ENCODE peak calls at places on chromosomes 1 and 21, in ten cellular contexts. One of them, this sample, is unnamed.

GRCh38 chr1:198901280-198901679 is 262.4 kb downstream of the PTPRC start:
- DNase-seq in heart left ventricle: no peak
- DNase-seq in NCI-H187 treated with DMSO at 0.1 percent for 48 hours: no peak
- DNase-seq in stimulated activated CD4-positive, alpha-beta T cell treated with anti-CD3 and anti-CD28 coated beads, Interleukin-15, amount 100 ng/mL, for 48 hours: no peak
- DNase-seq in sciatic nerve: no peak
- DNase-seq in mucosa of gallbladder: no peak
- DNase-seq in foreskin fibroblast: no peak
- DNase-seq in substantia nigra: no peak
- DNase-seq in activated gamma-delta T cell: no peak
- DNase-seq in ovary: no peak
- DNase-seq in this sample: no peak

GRCh38 chr1:2053217-2053616 is 3.0 kb downstream of the PRKCZ start:
- DNase-seq in heart left ventricle: no peak
- DNase-seq in NCI-H187 treated with DMSO at 0.1 percent for 48 hours: no peak
- DNase-seq in stimulated activated CD4-positive, alpha-beta T cell treated with anti-CD3 and anti-CD28 coated beads, Interleukin-15, amount 100 ng/mL, for 48 hours: no peak
- DNase-seq in sciatic nerve: no peak
- DNase-seq in mucosa of gallbladder: no peak
- DNase-seq in foreskin fibroblast: no peak
- DNase-seq in substantia nigra: no peak
- DNase-seq in activated gamma-delta T cell: no peak
- DNase-seq in ovary: no peak
- DNase-seq in this sample: no peak

GRCh38 chr1:155176544-155177071 is 3.0 kb downstream of the TRIM46 start:
- DNase-seq in heart left ventricle: peak
- DNase-seq in NCI-H187 treated with DMSO at 0.1 percent for 48 hours: peak
- DNase-seq in stimulated activated CD4-positive, alpha-beta T cell treated with anti-CD3 and anti-CD28 coated beads, Interleukin-15, amount 100 ng/mL, for 48 hours: peak
- DNase-seq in sciatic nerve: peak
- DNase-seq in mucosa of gallbladder: peak
- DNase-seq in foreskin fibroblast: peak
- DNase-seq in substantia nigra: peak
- DNase-seq in activated gamma-delta T cell: no peak
- DNase-seq in ovary: peak
- DNase-seq in this sample: peak

GRCh38 chr1:55375617-55376258 is 160.6 kb upstream of the USP24 start:
- DNase-seq in heart left ventricle: no peak
- DNase-seq in NCI-H187 treated with DMSO at 0.1 percent for 48 hours: no peak
- DNase-seq in stimulated activated CD4-positive, alpha-beta T cell treated with anti-CD3 and anti-CD28 coated beads, Interleukin-15, amount 100 ng/mL, for 48 hours: peak
- DNase-seq in sciatic nerve: no peak
- DNase-seq in mucosa of gallbladder: peak
- DNase-seq in foreskin fibroblast: peak
- DNase-seq in substantia nigra: peak
- DNase-seq in activated gamma-delta T cell: no peak
- DNase-seq in ovary: peak
- DNase-seq in this sample: peak

GRCh38 chr1:192147221-192147620 is 11.0 kb upstream of the RGS18 start:
- DNase-seq in heart left ventricle: no peak
- DNase-seq in NCI-H187 treated with DMSO at 0.1 percent for 48 hours: no peak
- DNase-seq in stimulated activated CD4-positive, alpha-beta T cell treated with anti-CD3 and anti-CD28 coated beads, Interleukin-15, amount 100 ng/mL, for 48 hours: no peak
- DNase-seq in sciatic nerve: no peak
- DNase-seq in mucosa of gallbladder: no peak
- DNase-seq in foreskin fibroblast: no peak
- DNase-seq in substantia nigra: no peak
- DNase-seq in activated gamma-delta T cell: no peak
- DNase-seq in ovary: no peak
- DNase-seq in this sample: no peak

GRCh38 chr1:193654951-193655705 is 468.7 kb upstream of the B3GALT2 start:
- DNase-seq in heart left ventricle: peak
- DNase-seq in NCI-H187 treated with DMSO at 0.1 percent for 48 hours: no peak
- DNase-seq in stimulated activated CD4-positive, alpha-beta T cell treated with anti-CD3 and anti-CD28 coated beads, Interleukin-15, amount 100 ng/mL, for 48 hours: no peak
- DNase-seq in sciatic nerve: no peak
- DNase-seq in mucosa of gallbladder: no peak
- DNase-seq in foreskin fibroblast: peak
- DNase-seq in substantia nigra: no peak
- DNase-seq in activated gamma-delta T cell: no peak
- DNase-seq in ovary: no peak
- DNase-seq in this sample: peak

GRCh38 chr21:38667466-38667865 is 138.3 kb upstream of the ETS2 start:
- DNase-seq in heart left ventricle: no peak
- DNase-seq in NCI-H187 treated with DMSO at 0.1 percent for 48 hours: no peak
- DNase-seq in stimulated activated CD4-positive, alpha-beta T cell treated with anti-CD3 and anti-CD28 coated beads, Interleukin-15, amount 100 ng/mL, for 48 hours: no peak
- DNase-seq in sciatic nerve: no peak
- DNase-seq in mucosa of gallbladder: no peak
- DNase-seq in foreskin fibroblast: no peak
- DNase-seq in substantia nigra: no peak
- DNase-seq in activated gamma-delta T cell: no peak
- DNase-seq in ovary: no peak
- DNase-seq in this sample: no peak

GRCh38 chr1:84632142-84632541 is 57.9 kb upstream of the CTBS start:
- DNase-seq in heart left ventricle: peak
- DNase-seq in NCI-H187 treated with DMSO at 0.1 percent for 48 hours: no peak
- DNase-seq in stimulated activated CD4-positive, alpha-beta T cell treated with anti-CD3 and anti-CD28 coated beads, Interleukin-15, amount 100 ng/mL, for 48 hours: no peak
- DNase-seq in sciatic nerve: no peak
- DNase-seq in mucosa of gallbladder: no peak
- DNase-seq in foreskin fibroblast: no peak
- DNase-seq in substantia nigra: no peak
- DNase-seq in activated gamma-delta T cell: no peak
- DNase-seq in ovary: no peak
- DNase-seq in this sample: no peak

GRCh38 chr1:2379733-2380404 is 11.5 kb downstream of the MORN1 start:
- DNase-seq in heart left ventricle: peak
- DNase-seq in NCI-H187 treated with DMSO at 0.1 percent for 48 hours: no peak
- DNase-seq in stimulated activated CD4-positive, alpha-beta T cell treated with anti-CD3 and anti-CD28 coated beads, Interleukin-15, amount 100 ng/mL, for 48 hours: no peak
- DNase-seq in sciatic nerve: peak
- DNase-seq in mucosa of gallbladder: no peak
- DNase-seq in foreskin fibroblast: no peak
- DNase-seq in substantia nigra: no peak
- DNase-seq in activated gamma-delta T cell: no peak
- DNase-seq in ovary: peak
- DNase-seq in this sample: peak

GRCh38 chr1:2466834-2467554 is 9.1 kb upstream of the PLCH2 start:
- DNase-seq in heart left ventricle: no peak
- DNase-seq in NCI-H187 treated with DMSO at 0.1 percent for 48 hours: no peak
- DNase-seq in stimulated activated CD4-positive, alpha-beta T cell treated with anti-CD3 and anti-CD28 coated beads, Interleukin-15, amount 100 ng/mL, for 48 hours: peak
- DNase-seq in sciatic nerve: no peak
- DNase-seq in mucosa of gallbladder: no peak
- DNase-seq in foreskin fibroblast: no peak
- DNase-seq in substantia nigra: no peak
- DNase-seq in activated gamma-delta T cell: no peak
- DNase-seq in ovary: no peak
- DNase-seq in this sample: no peak

GRCh38 chr1:70961374-70961773 is 86.2 kb downstream of the PTGER3 start:
- DNase-seq in heart left ventricle: no peak
- DNase-seq in NCI-H187 treated with DMSO at 0.1 percent for 48 hours: no peak
- DNase-seq in stimulated activated CD4-positive, alpha-beta T cell treated with anti-CD3 and anti-CD28 coated beads, Interleukin-15, amount 100 ng/mL, for 48 hours: no peak
- DNase-seq in sciatic nerve: no peak
- DNase-seq in mucosa of gallbladder: no peak
- DNase-seq in foreskin fibroblast: no peak
- DNase-seq in substantia nigra: no peak
- DNase-seq in activated gamma-delta T cell: no peak
- DNase-seq in ovary: no peak
- DNase-seq in this sample: no peak

GRCh38 chr21:17611414-17612022 is 1.2 kb downstream of the BTG3 start:
- DNase-seq in heart left ventricle: peak
- DNase-seq in NCI-H187 treated with DMSO at 0.1 percent for 48 hours: peak
- DNase-seq in stimulated activated CD4-positive, alpha-beta T cell treated with anti-CD3 and anti-CD28 coated beads, Interleukin-15, amount 100 ng/mL, for 48 hours: peak
- DNase-seq in sciatic nerve: peak
- DNase-seq in mucosa of gallbladder: peak
- DNase-seq in foreskin fibroblast: peak
- DNase-seq in substantia nigra: peak
- DNase-seq in activated gamma-delta T cell: peak
- DNase-seq in ovary: peak
- DNase-seq in this sample: peak

GRCh38 chr1:234698624-234699023 is 88.6 kb upstream of the IRF2BP2 start:
- DNase-seq in heart left ventricle: no peak
- DNase-seq in NCI-H187 treated with DMSO at 0.1 percent for 48 hours: no peak
- DNase-seq in stimulated activated CD4-positive, alpha-beta T cell treated with anti-CD3 and anti-CD28 coated beads, Interleukin-15, amount 100 ng/mL, for 48 hours: no peak
- DNase-seq in sciatic nerve: no peak
- DNase-seq in mucosa of gallbladder: no peak
- DNase-seq in foreskin fibroblast: no peak
- DNase-seq in substantia nigra: no peak
- DNase-seq in activated gamma-delta T cell: no peak
- DNase-seq in ovary: no peak
- DNase-seq in this sample: no peak

GRCh38 chr1:175094626-175095025 is 27.0 kb downstream of the TNN start:
- DNase-seq in heart left ventricle: no peak
- DNase-seq in NCI-H187 treated with DMSO at 0.1 percent for 48 hours: no peak
- DNase-seq in stimulated activated CD4-positive, alpha-beta T cell treated with anti-CD3 and anti-CD28 coated beads, Interleukin-15, amount 100 ng/mL, for 48 hours: no peak
- DNase-seq in sciatic nerve: no peak
- DNase-seq in mucosa of gallbladder: no peak
- DNase-seq in foreskin fibroblast: no peak
- DNase-seq in substantia nigra: no peak
- DNase-seq in activated gamma-delta T cell: no peak
- DNase-seq in ovary: no peak
- DNase-seq in this sample: no peak

GRCh38 chr1:9112961-9113880 is 15.7 kb downstream of the GPR157 start:
- DNase-seq in heart left ventricle: no peak
- DNase-seq in NCI-H187 treated with DMSO at 0.1 percent for 48 hours: no peak
- DNase-seq in stimulated activated CD4-positive, alpha-beta T cell treated with anti-CD3 and anti-CD28 coated beads, Interleukin-15, amount 100 ng/mL, for 48 hours: no peak
- DNase-seq in sciatic nerve: no peak
- DNase-seq in mucosa of gallbladder: no peak
- DNase-seq in foreskin fibroblast: no peak
- DNase-seq in substantia nigra: no peak
- DNase-seq in activated gamma-delta T cell: no peak
- DNase-seq in ovary: no peak
- DNase-seq in this sample: no peak

GRCh38 chr21:44706026-44706705 is 5.2 kb downstream of the TSPEAR start:
- DNase-seq in heart left ventricle: no peak
- DNase-seq in NCI-H187 treated with DMSO at 0.1 percent for 48 hours: no peak
- DNase-seq in stimulated activated CD4-positive, alpha-beta T cell treated with anti-CD3 and anti-CD28 coated beads, Interleukin-15, amount 100 ng/mL, for 48 hours: no peak
- DNase-seq in sciatic nerve: peak
- DNase-seq in mucosa of gallbladder: no peak
- DNase-seq in foreskin fibroblast: no peak
- DNase-seq in substantia nigra: no peak
- DNase-seq in activated gamma-delta T cell: no peak
- DNase-seq in ovary: no peak
- DNase-seq in this sample: no peak

GRCh38 chr1:157095091-157095490 is 4.5 kb downstream of the ETV3L start:
- DNase-seq in heart left ventricle: no peak
- DNase-seq in NCI-H187 treated with DMSO at 0.1 percent for 48 hours: no peak
- DNase-seq in stimulated activated CD4-positive, alpha-beta T cell treated with anti-CD3 and anti-CD28 coated beads, Interleukin-15, amount 100 ng/mL, for 48 hours: no peak
- DNase-seq in sciatic nerve: peak
- DNase-seq in mucosa of gallbladder: no peak
- DNase-seq in foreskin fibroblast: no peak
- DNase-seq in substantia nigra: no peak
- DNase-seq in activated gamma-delta T cell: no peak
- DNase-seq in ovary: no peak
- DNase-seq in this sample: no peak

GRCh38 chr1:30536530-30536929 is 186.9 kb downstream of the MATN1 start:
- DNase-seq in heart left ventricle: no peak
- DNase-seq in NCI-H187 treated with DMSO at 0.1 percent for 48 hours: no peak
- DNase-seq in stimulated activated CD4-positive, alpha-beta T cell treated with anti-CD3 and anti-CD28 coated beads, Interleukin-15, amount 100 ng/mL, for 48 hours: no peak
- DNase-seq in sciatic nerve: no peak
- DNase-seq in mucosa of gallbladder: no peak
- DNase-seq in foreskin fibroblast: no peak
- DNase-seq in substantia nigra: no peak
- DNase-seq in activated gamma-delta T cell: no peak
- DNase-seq in ovary: no peak
- DNase-seq in this sample: no peak

GRCh38 chr1:39646232-39647081 is 7.0 kb upstream of the HEYL start:
- DNase-seq in heart left ventricle: peak
- DNase-seq in NCI-H187 treated with DMSO at 0.1 percent for 48 hours: no peak
- DNase-seq in stimulated activated CD4-positive, alpha-beta T cell treated with anti-CD3 and anti-CD28 coated beads, Interleukin-15, amount 100 ng/mL, for 48 hours: no peak
- DNase-seq in sciatic nerve: peak
- DNase-seq in mucosa of gallbladder: peak
- DNase-seq in foreskin fibroblast: peak
- DNase-seq in substantia nigra: no peak
- DNase-seq in activated gamma-delta T cell: no peak
- DNase-seq in ovary: peak
- DNase-seq in this sample: peak

GRCh38 chr1:32489774-32490454 is 25.0 kb downstream of the ZBTB8B start:
- DNase-seq in heart left ventricle: no peak
- DNase-seq in NCI-H187 treated with DMSO at 0.1 percent for 48 hours: no peak
- DNase-seq in stimulated activated CD4-positive, alpha-beta T cell treated with anti-CD3 and anti-CD28 coated beads, Interleukin-15, amount 100 ng/mL, for 48 hours: no peak
- DNase-seq in sciatic nerve: no peak
- DNase-seq in mucosa of gallbladder: no peak
- DNase-seq in foreskin fibroblast: no peak
- DNase-seq in substantia nigra: no peak
- DNase-seq in activated gamma-delta T cell: no peak
- DNase-seq in ovary: no peak
- DNase-seq in this sample: no peak

GRCh38 chr21:44829507-44830092 is 11.7 kb upstream of the SUMO3 start:
- DNase-seq in heart left ventricle: no peak
- DNase-seq in NCI-H187 treated with DMSO at 0.1 percent for 48 hours: no peak
- DNase-seq in stimulated activated CD4-positive, alpha-beta T cell treated with anti-CD3 and anti-CD28 coated beads, Interleukin-15, amount 100 ng/mL, for 48 hours: no peak
- DNase-seq in sciatic nerve: no peak
- DNase-seq in mucosa of gallbladder: no peak
- DNase-seq in foreskin fibroblast: no peak
- DNase-seq in substantia nigra: no peak
- DNase-seq in activated gamma-delta T cell: no peak
- DNase-seq in ovary: no peak
- DNase-seq in this sample: no peak

GRCh38 chr1:18246543-18246942 is 138.9 kb downstream of the IGSF21 start:
- DNase-seq in heart left ventricle: no peak
- DNase-seq in NCI-H187 treated with DMSO at 0.1 percent for 48 hours: no peak
- DNase-seq in stimulated activated CD4-positive, alpha-beta T cell treated with anti-CD3 and anti-CD28 coated beads, Interleukin-15, amount 100 ng/mL, for 48 hours: no peak
- DNase-seq in sciatic nerve: no peak
- DNase-seq in mucosa of gallbladder: no peak
- DNase-seq in foreskin fibroblast: no peak
- DNase-seq in substantia nigra: no peak
- DNase-seq in activated gamma-delta T cell: no peak
- DNase-seq in ovary: no peak
- DNase-seq in this sample: no peak

GRCh38 chr1:201260236-201260591 is 23.1 kb upstream of the PKP1 start:
- DNase-seq in heart left ventricle: peak
- DNase-seq in NCI-H187 treated with DMSO at 0.1 percent for 48 hours: no peak
- DNase-seq in stimulated activated CD4-positive, alpha-beta T cell treated with anti-CD3 and anti-CD28 coated beads, Interleukin-15, amount 100 ng/mL, for 48 hours: no peak
- DNase-seq in sciatic nerve: no peak
- DNase-seq in mucosa of gallbladder: no peak
- DNase-seq in foreskin fibroblast: no peak
- DNase-seq in substantia nigra: no peak
- DNase-seq in activated gamma-delta T cell: no peak
- DNase-seq in ovary: no peak
- DNase-seq in this sample: no peak

GRCh38 chr1:41586230-41586629 is 101.7 kb upstream of the EDN2 start:
- DNase-seq in heart left ventricle: no peak
- DNase-seq in NCI-H187 treated with DMSO at 0.1 percent for 48 hours: no peak
- DNase-seq in stimulated activated CD4-positive, alpha-beta T cell treated with anti-CD3 and anti-CD28 coated beads, Interleukin-15, amount 100 ng/mL, for 48 hours: no peak
- DNase-seq in sciatic nerve: no peak
- DNase-seq in mucosa of gallbladder: no peak
- DNase-seq in foreskin fibroblast: no peak
- DNase-seq in substantia nigra: no peak
- DNase-seq in activated gamma-delta T cell: no peak
- DNase-seq in ovary: no peak
- DNase-seq in this sample: no peak

GRCh38 chr1:174074757-174075156 is 52.6 kb upstream of the RC3H1 start:
- DNase-seq in heart left ventricle: no peak
- DNase-seq in NCI-H187 treated with DMSO at 0.1 percent for 48 hours: no peak
- DNase-seq in stimulated activated CD4-positive, alpha-beta T cell treated with anti-CD3 and anti-CD28 coated beads, Interleukin-15, amount 100 ng/mL, for 48 hours: no peak
- DNase-seq in sciatic nerve: no peak
- DNase-seq in mucosa of gallbladder: no peak
- DNase-seq in foreskin fibroblast: peak
- DNase-seq in substantia nigra: no peak
- DNase-seq in activated gamma-delta T cell: no peak
- DNase-seq in ovary: no peak
- DNase-seq in this sample: no peak

GRCh38 chr1:233424727-233425222 is 97.3 kb downstream of the MAP3K21 start:
- DNase-seq in heart left ventricle: no peak
- DNase-seq in NCI-H187 treated with DMSO at 0.1 percent for 48 hours: no peak
- DNase-seq in stimulated activated CD4-positive, alpha-beta T cell treated with anti-CD3 and anti-CD28 coated beads, Interleukin-15, amount 100 ng/mL, for 48 hours: no peak
- DNase-seq in sciatic nerve: no peak
- DNase-seq in mucosa of gallbladder: no peak
- DNase-seq in foreskin fibroblast: no peak
- DNase-seq in substantia nigra: no peak
- DNase-seq in activated gamma-delta T cell: no peak
- DNase-seq in ovary: no peak
- DNase-seq in this sample: no peak

GRCh38 chr1:16260814-16261213 is 23.8 kb upstream of the CPLANE2 start:
- DNase-seq in heart left ventricle: no peak
- DNase-seq in NCI-H187 treated with DMSO at 0.1 percent for 48 hours: no peak
- DNase-seq in stimulated activated CD4-positive, alpha-beta T cell treated with anti-CD3 and anti-CD28 coated beads, Interleukin-15, amount 100 ng/mL, for 48 hours: no peak
- DNase-seq in sciatic nerve: no peak
- DNase-seq in mucosa of gallbladder: no peak
- DNase-seq in foreskin fibroblast: peak
- DNase-seq in substantia nigra: no peak
- DNase-seq in activated gamma-delta T cell: no peak
- DNase-seq in ovary: no peak
- DNase-seq in this sample: no peak

GRCh38 chr1:216793303-216793702 is 70.1 kb upstream of the ESRRG start:
- DNase-seq in heart left ventricle: no peak
- DNase-seq in NCI-H187 treated with DMSO at 0.1 percent for 48 hours: no peak
- DNase-seq in stimulated activated CD4-positive, alpha-beta T cell treated with anti-CD3 and anti-CD28 coated beads, Interleukin-15, amount 100 ng/mL, for 48 hours: no peak
- DNase-seq in sciatic nerve: no peak
- DNase-seq in mucosa of gallbladder: no peak
- DNase-seq in foreskin fibroblast: no peak
- DNase-seq in substantia nigra: no peak
- DNase-seq in activated gamma-delta T cell: no peak
- DNase-seq in ovary: no peak
- DNase-seq in this sample: no peak